ENCODE peak calls at places on chromosomes 16 and 17, in ten cellular contexts. S is NCI-H345; W is HEK293T; Y is GM04504; I is NCI-H748 treated with DMSO at 0.1 percent for 48 hours; E is mesenchymal stem cell; B is K562; Z is GM23338; U is effector memory CD4-positive, alpha-beta T cell; J is mesendoderm. H is an unnamed sample.

GRCh38 chr17:12850996-12851395 is 61.7 kb downstream of the ARHGAP44 start:
- DNase-seq in S (no peak), W (no peak), Y (no peak), I (no peak), E (no peak), B (no peak), Z (no peak), U (no peak), J (no peak), H (no peak)

GRCh38 chr16:14566599-14566998 is 63.5 kb downstream of the PARN start:
- DNase-seq in S (no peak), W (no peak), Y (no peak), I (no peak), E (no peak), B (no peak), Z (no peak), U (no peak), J (no peak), H (no peak)

GRCh38 chr17:49966767-49967166 is 2.2 kb upstream of the DLX4 start:
- DNase-seq in S (no peak), W (no peak), Y (no peak), I (no peak), E (no peak), B (no peak), Z (no peak), U (no peak), J (no peak), H (no peak)

GRCh38 chr16:53457670-53458069 is 23.4 kb downstream of the RBL2 start:
- DNase-seq in S (no peak), W (no peak), Y (no peak), I (no peak), E (no peak), B (no peak), Z (no peak), U (peak; percentile 72), J (peak; percentile 36), H (no peak)

GRCh38 chr17:21677126-21677910 is 15.0 kb upstream of the KCNJ18 start:
- DNase-seq in S (no peak), W (no peak), Y (no peak), I (no peak), E (no peak), B (no peak), Z (no peak), U (no peak), J (no peak), H (no peak)

GRCh38 chr16:56812884-56813283 is 52.1 kb upstream of the SLC12A3 start:
- DNase-seq in S (no peak), W (no peak), Y (no peak), I (no peak), E (peak; percentile 63), B (no peak), Z (no peak), U (no peak), J (no peak), H (peak; percentile 49)

GRCh38 chr17:51322390-51323029 is 62.2 kb downstream of the UTP18 start:
- DNase-seq in S (no peak), W (peak; percentile 42), Y (no peak), I (no peak), E (no peak), B (peak; percentile 27), Z (peak; percentile 88), U (no peak), J (peak; percentile 85), H (peak; percentile 12)

GRCh38 chr17:58156839-58157803 is 8.9 kb downstream of the OR4D1 start:
- DNase-seq in S (peak; percentile 7), W (peak; percentile 66), Y (no peak), I (no peak), E (peak; percentile 3), B (peak; percentile 18), Z (peak; percentile 87), U (peak; percentile 23), J (peak; percentile 75), H (no peak)